ENCODE peak calls at places on chromosomes 3 and 15, in six cellular contexts. J is AG04450; E is activated T-helper 2 cell treated with anti-CD3 and anti-CD28 coated beads, Interferon-gamma antibody, Interleukin-2, Interleukin-4, amounts not matched to agents 10 μg/mL and 5 μg/mL and 100 μg/mL, durations not matched to agents 14 hours and 24 hours and 36 hours; X is stimulated activated naive B cell treated with anti-CD40 and anti-IgM and Interleukin-4, amounts not matched to agents 10 μg/mL and 1 μg/mL and 100 μg/mL, for 72 hours; R is activated naive CD4-positive, alpha-beta T cell; F is BE2C. Y is an unnamed sample.

GRCh38 chr3:149541091-149541491 is 66.6 kb downstream of the TM4SF4 start:
- DNase-seq in F (no peak), J (no peak), E (no peak), X (no peak), R (no peak), Y (no peak)

GRCh38 chr15:36911322-36911944 is 188.9 kb downstream of the MEIS2 start:
- DNase-seq in F (no peak), X (no peak), R (no peak), J (peak; percentile 29), E (no peak), Y (peak; percentile 64)

GRCh38 chr3:171266034-171266805 is 194.0 kb downstream of the TNIK start:
- DNase-seq in R (no peak), J (no peak), X (no peak), E (no peak), F (no peak), Y (peak; percentile 33)

GRCh38 chr3:49914906-49915305 is 11.2 kb upstream of the MST1R start:
- DNase-seq in E (no peak), F (no peak), X (no peak), R (no peak), J (no peak), Y (no peak)

GRCh38 chr3:33717616-33717865 is 513 bp downstream of the CLASP2 start:
- DNase-seq in F (peak; percentile 45), R (no peak), E (no peak), X (no peak), J (no peak), Y (no peak)

GRCh38 chr3:73228000-73228399 is 166.5 kb downstream of the EBLN2 start:
- DNase-seq in F (no peak), R (no peak), E (no peak), J (no peak), X (no peak), Y (no peak)

GRCh38 chr3:15015456-15015855 is 49.7 kb downstream of the MRPS25 start:
- DNase-seq in J (no peak), R (no peak), X (no peak), E (no peak), F (no peak), Y (no peak)

GRCh38 chr3:148077318-148077923 is 620.3 kb upstream of the AGTR1 start:
- DNase-seq in F (no peak), X (no peak), E (no peak), R (no peak), J (no peak), Y (no peak)

GRCh38 chr3:40924559-40925058 is 274.7 kb upstream of the CTNNB1 start:
- DNase-seq in F (no peak), J (no peak), X (no peak), E (no peak), R (no peak), Y (no peak)

GRCh38 chr3:122982202-122983185 is 45.1 kb downstream of the SEMA5B start:
- DNase-seq in X (no peak), F (no peak), E (no peak), J (no peak), R (no peak), Y (no peak)

Y was measured in PC-9.